ENCODE peak calls at places on chromosome 11, in eight cellular contexts. Z is caudate nucleus; V is NCI-H2227 treated with DMSO at 0.1 percent for 48 hours; S is retinal pigment epithelial cell; T is EL; R is stimulated activated CD4-positive, alpha-beta T cell treated with anti-CD3 and anti-CD28 coated beads, Interleukin-2, amount 100 ng/mL, for 4 hours; F is GDM1; M is left cardiac atrium. Q is an unnamed sample.
A peak's percentile ranks its signal among the peaks of the same experiment; 100 is the strongest.

GRCh38 chr11:29124436-29124835 is 892.4 kb downstream of the KCNA4 start:
- DNase-seq in Z (no peak), V (no peak), S (peak; percentile 43), T (no peak), R (no peak), F (no peak), M (no peak), Q (no peak)

GRCh38 chr11:27806122-27806521 is 105.9 kb upstream of the BDNF start:
- DNase-seq in Z (no peak), V (no peak), S (no peak), T (no peak), R (no peak), F (no peak), M (no peak), Q (no peak)

GRCh38 chr11:78961938-78962701 is 387.5 kb upstream of the NARS2 start:
- DNase-seq in Z (no peak), V (peak; percentile 42), S (no peak), T (peak; percentile 2), R (no peak), F (no peak), M (peak; percentile 37), Q (no peak)

GRCh38 chr11:44372989-44373388 is 63.0 kb upstream of the ALX4 start:
- DNase-seq in Z (no peak), V (no peak), S (no peak), T (no peak), R (no peak), F (no peak), M (no peak), Q (no peak)

GRCh38 chr11:44577231-44577834 is 11.9 kb downstream of the CD82 start:
- DNase-seq in Z (no peak), V (no peak), S (no peak), T (no peak), R (no peak), F (peak; percentile 31), M (no peak), Q (no peak)

GRCh38 chr11:134363161-134363560 is 31.4 kb downstream of the GLB1L2 start:
- DNase-seq in Z (no peak), V (no peak), S (no peak), T (no peak), R (no peak), F (no peak), M (no peak), Q (no peak)

GRCh38 chr11:114764563-114764962 is 86.2 kb downstream of the NXPE2 start:
- DNase-seq in Z (no peak), V (no peak), S (no peak), T (no peak), R (no peak), F (no peak), M (no peak), Q (no peak)

GRCh38 chr11:33634291-33634834 is 66.3 kb downstream of the C11orf91 start:
- DNase-seq in Z (no peak), V (no peak), S (no peak), T (peak; percentile 91), R (no peak), F (no peak), M (no peak), Q (no peak)

GRCh38 chr11:11279956-11280689 is 72.9 kb downstream of the CSNK2A3 start:
- DNase-seq in Z (no peak), V (no peak), S (no peak), T (no peak), R (no peak), F (no peak), M (no peak), Q (no peak)

GRCh38 chr11:101470881-101471535 is 112.8 kb downstream of the TRPC6 start:
- DNase-seq in Z (no peak), V (no peak), S (no peak), T (peak; percentile 44), R (no peak), F (no peak), M (no peak), Q (no peak)

Q was measured in T-helper 17 cell.